ENCODE peak calls at places on chromosome 22, in nine cellular contexts. I is heart left ventricle; H is T-helper 17 cell; X is lower lobe of right lung; O is OCI-LY7; Q is cardiac muscle cell; R is CD4-positive, CD25-positive, alpha-beta regulatory T cell; C is pancreas; T is tibial artery. S is an unnamed sample. For H3K9me3, the result is how much of the 10 kb centered on the place peaks cover.

GRCh38 chr22:38137876-38138687 is 27.6 kb upstream of the BAIAP2L2 start:
- DNase-seq in I (no peak), H (no peak), X (no peak), O (no peak), Q (no peak), R (no peak), C (no peak), T (peak), S (no peak)

GRCh38 chr22:46484861-46485595 is 52.4 kb downstream of the CELSR1 start:
- DNase-seq in I (no peak), H (no peak), X (no peak), O (no peak), Q (no peak), R (no peak), C (no peak), T (no peak), S (no peak)

GRCh38 chr22:50015451-50016307 is 3.1 kb upstream of the IL17REL start:
- DNase-seq in I (peak), H (peak), X (peak), O (no peak), Q (no peak), R (no peak), C (peak), T (peak), S (no peak)

GRCh38 chr22:46107089-46107664 is 43.1 kb upstream of the PPARA start:
- DNase-seq in I (peak), H (no peak), X (peak), O (no peak), Q (no peak), R (no peak), C (peak), T (peak), S (peak)

GRCh38 chr22:26589367-26589844 is 526 bp downstream of the TPST2 start:
- DNase-seq in I (peak), H (peak), X (peak), O (peak), Q (peak), R (no peak), C (peak), T (no peak), S (peak)

GRCh38 chr22:46103664-46104063 is 46.7 kb upstream of the PPARA start:
- DNase-seq in I (no peak), H (no peak), X (no peak), O (no peak), Q (no peak), R (no peak), C (no peak), T (no peak), S (no peak)

GRCh38 chr22:22787805-22788459 is 99.7 kb upstream of the IGLL5 start:
- DNase-seq in I (peak), H (peak), X (peak), O (peak), Q (no peak), R (peak), C (peak), T (no peak), S (peak)

GRCh38 chr22:45164217-45165123 is 745 bp downstream of the NUP50 start:
- DNase-seq in I (peak), H (peak), X (peak), O (peak), Q (peak), R (no peak), C (peak), T (peak), S (peak)

DNA sequence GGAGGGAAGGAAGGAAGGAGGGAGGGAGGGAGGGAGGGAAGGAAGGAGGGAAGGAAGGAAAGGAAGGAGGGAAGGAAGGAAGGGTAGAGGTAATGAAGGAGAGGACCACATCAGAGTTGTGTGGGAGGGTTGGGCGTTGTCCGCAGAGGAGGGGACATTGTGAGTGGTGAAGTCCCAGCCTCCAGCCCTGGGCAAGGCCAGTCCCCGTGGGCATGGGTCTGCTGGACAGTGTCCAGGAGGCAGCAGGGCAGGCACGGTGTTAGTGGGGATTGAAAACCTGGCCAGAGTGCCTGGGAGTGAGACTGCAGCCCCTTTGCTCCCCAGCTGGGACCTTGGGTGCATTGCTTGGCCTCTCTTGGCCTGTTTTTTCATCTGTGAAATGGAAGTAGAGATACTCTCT is 1462.3 kb downstream of the BRD1 start:
- DNase-seq in I (no peak), H (no peak), X (no peak), O (no peak), Q (no peak), R (no peak), C (no peak), T (peak), S (no peak)
- H3K9me3 ChIP-seq in I (under half), H (under half), X (under half), O (under half), Q (under half), R (under half), C (under half), T (under half), S (under half)

GRCh38 chr22:11613898-11614755 is 3913.9 kb upstream of the OR11H1 start:
- DNase-seq in I (no peak), H (no peak), X (no peak), O (no peak), Q (no peak), R (no peak), C (no peak), T (no peak), S (no peak)
- H3K9me3 ChIP-seq in I (under half), H (under half), X (under half), O (under half), Q (under half), R (half or more), C (under half), T (under half), S (under half)

GRCh38 chr22:48335442-48336139 is 1492.1 kb downstream of the BRD1 start:
- DNase-seq in I (no peak), H (no peak), X (peak), O (no peak), Q (no peak), R (no peak), C (no peak), T (no peak), S (no peak)
- H3K9me3 ChIP-seq in I (under half), H (under half), X (under half), O (under half), Q (under half), R (under half), C (under half), T (under half), S (under half)

GRCh38 chr22:29559030-29559429 is 5.5 kb upstream of the THOC5 start:
- DNase-seq in I (no peak), H (no peak), X (no peak), O (no peak), Q (no peak), R (no peak), C (no peak), T (no peak), S (no peak)
- H3K9me3 ChIP-seq in I (under half), H (under half), X (under half), O (under half), Q (under half), R (under half), C (under half), T (under half), S (under half)

DNA sequence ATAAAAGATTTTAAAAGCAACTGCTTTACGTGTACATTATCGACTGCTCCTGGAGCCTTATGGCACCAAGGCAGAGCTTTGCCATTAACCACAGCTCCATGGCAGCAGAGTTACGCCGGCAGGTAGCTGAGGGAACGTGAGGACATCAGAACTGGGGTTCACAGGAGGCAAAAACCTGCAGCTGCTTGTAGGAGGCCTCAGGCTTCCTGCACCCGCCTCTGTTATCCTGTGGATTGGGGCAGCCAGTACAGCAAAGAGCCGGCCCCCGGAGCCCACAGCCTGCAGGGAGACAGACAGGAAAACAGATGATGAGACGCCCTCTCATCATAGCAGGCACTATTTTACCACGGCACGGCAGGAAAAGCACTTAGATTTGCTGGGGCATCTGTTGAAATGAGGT is 870.2 kb downstream of the TBC1D22A start:
- DNase-seq in I (no peak), H (no peak), X (no peak), O (no peak), Q (no peak), R (no peak), C (no peak), T (no peak), S (no peak)
- H3K9me3 ChIP-seq in I (under half), H (under half), X (under half), O (under half), Q (under half), R (under half), C (under half), T (under half), S (under half)